ENCODE peak calls at places on chromosome 16, in eight cellular contexts. One of them, this sample, is unnamed.
A peak's percentile ranks its signal among the peaks of the same experiment; 100 is the strongest.

GRCh38 chr16:49608801-49609200 is 235.2 kb downstream of the C16orf78 start:
- DNase-seq in coronary artery: peak; percentile 45
- DNase-seq in GM20000: no peak
- DNase-seq in activated T-helper 1 cell treated with anti-CD3 and anti-CD28 coated beads, Interleukin-2, amount 50 U/mL, for 16 hours: no peak
- DNase-seq in activated naive CD4-positive, alpha-beta T cell treated with anti-CD3 and anti-CD28 coated beads, Interleukin-2, amount 50 U/mL, for 16 hours: no peak
- DNase-seq in OCI-M1: no peak
- DNase-seq in LHCN-M2: no peak
- DNase-seq in stimulated activated CD4-positive, alpha-beta T cell treated with anti-CD3 and anti-CD28 coated beads, Interleukin-1b, Interleukin-23, amount 100 ng/mL, for 24 hours: no peak
- DNase-seq in this sample: peak; percentile 49

GRCh38 chr16:30764086-30764485 is 2.0 kb downstream of the RNF40 start:
- DNase-seq in activated T-helper 1 cell treated with anti-CD3 and anti-CD28 coated beads, Interleukin-2, amount 50 U/mL, for 16 hours: no peak
- DNase-seq in OCI-M1: no peak
- DNase-seq in stimulated activated CD4-positive, alpha-beta T cell treated with anti-CD3 and anti-CD28 coated beads, Interleukin-1b, Interleukin-23, amount 100 ng/mL, for 24 hours: no peak
- DNase-seq in LHCN-M2: no peak
- DNase-seq in coronary artery: no peak
- DNase-seq in GM20000: no peak
- DNase-seq in activated naive CD4-positive, alpha-beta T cell treated with anti-CD3 and anti-CD28 coated beads, Interleukin-2, amount 50 U/mL, for 16 hours: no peak
- DNase-seq in this sample: no peak

GRCh38 chr16:30066882-30067583 is 1.5 kb downstream of the ALDOA start:
- DNase-seq in OCI-M1: no peak
- DNase-seq in activated T-helper 1 cell treated with anti-CD3 and anti-CD28 coated beads, Interleukin-2, amount 50 U/mL, for 16 hours: no peak
- DNase-seq in GM20000: no peak
- DNase-seq in stimulated activated CD4-positive, alpha-beta T cell treated with anti-CD3 and anti-CD28 coated beads, Interleukin-1b, Interleukin-23, amount 100 ng/mL, for 24 hours: no peak
- DNase-seq in coronary artery: no peak
- DNase-seq in LHCN-M2: peak; percentile 62
- DNase-seq in activated naive CD4-positive, alpha-beta T cell treated with anti-CD3 and anti-CD28 coated beads, Interleukin-2, amount 50 U/mL, for 16 hours: no peak
- DNase-seq in this sample: no peak

GRCh38 chr16:13529193-13529982 is 390.6 kb upstream of the ERCC4 start:
- DNase-seq in LHCN-M2: no peak
- DNase-seq in stimulated activated CD4-positive, alpha-beta T cell treated with anti-CD3 and anti-CD28 coated beads, Interleukin-1b, Interleukin-23, amount 100 ng/mL, for 24 hours: no peak
- DNase-seq in GM20000: no peak
- DNase-seq in activated naive CD4-positive, alpha-beta T cell treated with anti-CD3 and anti-CD28 coated beads, Interleukin-2, amount 50 U/mL, for 16 hours: no peak
- DNase-seq in activated T-helper 1 cell treated with anti-CD3 and anti-CD28 coated beads, Interleukin-2, amount 50 U/mL, for 16 hours: no peak
- DNase-seq in OCI-M1: no peak
- DNase-seq in coronary artery: no peak
- DNase-seq in this sample: no peak

GRCh38 chr16:27287887-27288286 is 19.3 kb upstream of the NSMCE1 start:
- DNase-seq in activated T-helper 1 cell treated with anti-CD3 and anti-CD28 coated beads, Interleukin-2, amount 50 U/mL, for 16 hours: no peak
- DNase-seq in LHCN-M2: no peak
- DNase-seq in coronary artery: no peak
- DNase-seq in stimulated activated CD4-positive, alpha-beta T cell treated with anti-CD3 and anti-CD28 coated beads, Interleukin-1b, Interleukin-23, amount 100 ng/mL, for 24 hours: no peak
- DNase-seq in OCI-M1: no peak
- DNase-seq in activated naive CD4-positive, alpha-beta T cell treated with anti-CD3 and anti-CD28 coated beads, Interleukin-2, amount 50 U/mL, for 16 hours: no peak
- DNase-seq in GM20000: no peak
- DNase-seq in this sample: peak; percentile 56

GRCh38 chr16:68885321-68885720 is 42.0 kb downstream of the TANGO6 start:
- DNase-seq in GM20000: no peak
- DNase-seq in LHCN-M2: no peak
- DNase-seq in activated naive CD4-positive, alpha-beta T cell treated with anti-CD3 and anti-CD28 coated beads, Interleukin-2, amount 50 U/mL, for 16 hours: no peak
- DNase-seq in stimulated activated CD4-positive, alpha-beta T cell treated with anti-CD3 and anti-CD28 coated beads, Interleukin-1b, Interleukin-23, amount 100 ng/mL, for 24 hours: no peak
- DNase-seq in OCI-M1: no peak
- DNase-seq in activated T-helper 1 cell treated with anti-CD3 and anti-CD28 coated beads, Interleukin-2, amount 50 U/mL, for 16 hours: no peak
- DNase-seq in coronary artery: no peak
- DNase-seq in this sample: no peak

GRCh38 chr16:87824016-87824990 is 45.0 kb downstream of the SLC7A5 start:
- DNase-seq in coronary artery: no peak
- DNase-seq in LHCN-M2: no peak
- DNase-seq in OCI-M1: no peak
- DNase-seq in activated T-helper 1 cell treated with anti-CD3 and anti-CD28 coated beads, Interleukin-2, amount 50 U/mL, for 16 hours: no peak
- DNase-seq in activated naive CD4-positive, alpha-beta T cell treated with anti-CD3 and anti-CD28 coated beads, Interleukin-2, amount 50 U/mL, for 16 hours: no peak
- DNase-seq in GM20000: no peak
- DNase-seq in stimulated activated CD4-positive, alpha-beta T cell treated with anti-CD3 and anti-CD28 coated beads, Interleukin-1b, Interleukin-23, amount 100 ng/mL, for 24 hours: no peak
- DNase-seq in this sample: no peak

GRCh38 chr16:88810166-88810867 is 1.4 kb downstream of the APRT start:
- DNase-seq in activated naive CD4-positive, alpha-beta T cell treated with anti-CD3 and anti-CD28 coated beads, Interleukin-2, amount 50 U/mL, for 16 hours: peak; percentile 35
- DNase-seq in GM20000: no peak
- DNase-seq in stimulated activated CD4-positive, alpha-beta T cell treated with anti-CD3 and anti-CD28 coated beads, Interleukin-1b, Interleukin-23, amount 100 ng/mL, for 24 hours: no peak
- DNase-seq in LHCN-M2: no peak
- DNase-seq in coronary artery: no peak
- DNase-seq in OCI-M1: peak; percentile 62
- DNase-seq in activated T-helper 1 cell treated with anti-CD3 and anti-CD28 coated beads, Interleukin-2, amount 50 U/mL, for 16 hours: no peak
- DNase-seq in this sample: no peak

This sample was measured in osteocyte.